ENCODE peak calls at places on chromosome 5, in eight cellular contexts. E is stimulated activated CD4-positive, alpha-beta T cell treated with anti-CD3 and anti-CD28 coated beads, Interleukin-15, amount 100 ng/mL, for 1 hour; O is astrocyte of the hippocampus; B is Caki2; V is hypothalamus; C is A549; P is AG08396; U is stimulated activated CD8-positive, alpha-beta memory T cell treated with anti-CD3 and anti-CD28 coated beads, Interleukin-15, amount 100 ng/mL, for 1 hour. H is an unnamed sample.

GRCh38 chr5:96687812-96688453 is 25.8 kb downstream of the CAST start:
- DNase-seq in E (no peak), O (peak), B (peak), V (no peak), C (peak), P (peak), U (no peak), H (no peak)

GRCh38 chr5:135761746-135762145 is 72.7 kb upstream of the SLC25A48 start:
- DNase-seq in E (no peak), O (no peak), B (no peak), V (no peak), C (no peak), P (no peak), U (no peak), H (no peak)

GRCh38 chr5:102077920-102078319 is 218.2 kb downstream of the SLCO4C1 start:
- DNase-seq in E (no peak), O (no peak), B (no peak), V (no peak), C (no peak), P (no peak), U (no peak), H (no peak)

GRCh38 chr5:35851282-35851681 is 5.4 kb upstream of the IL7R start:
- DNase-seq in E (no peak), O (peak), B (no peak), V (no peak), C (no peak), P (no peak), U (no peak), H (no peak)

GRCh38 chr5:134005415-134006118 is 792 bp upstream of the VDAC1 start:
- DNase-seq in E (no peak), O (no peak), B (peak), V (no peak), C (peak), P (peak), U (no peak), H (no peak)

GRCh38 chr5:90434116-90434714 is 24.7 kb upstream of the CETN3 start:
- DNase-seq in E (no peak), O (peak), B (no peak), V (no peak), C (no peak), P (peak), U (peak), H (peak)

GRCh38 chr5:74286734-74287705 is 353.5 kb downstream of the ENC1 start:
- DNase-seq in E (no peak), O (no peak), B (no peak), V (no peak), C (no peak), P (no peak), U (no peak), H (no peak)

GRCh38 chr5:98341711-98342042 is 431.8 kb upstream of the RGMB start:
- DNase-seq in E (no peak), O (no peak), B (no peak), V (no peak), C (no peak), P (no peak), U (no peak), H (no peak)

GRCh38 chr5:127092690-127093089 is 19.4 kb upstream of the C5orf63 start:
- DNase-seq in E (no peak), O (peak), B (peak), V (no peak), C (no peak), P (peak), U (no peak), H (no peak)

GRCh38 chr5:15501057-15501791 is 1.2 kb downstream of the FBXL7 start:
- DNase-seq in E (no peak), O (peak), B (peak), V (peak), C (peak), P (peak), U (no peak), H (no peak)

GRCh38 chr5:160635046-160635445 is 213.4 kb downstream of the PTTG1 start:
- DNase-seq in E (no peak), O (no peak), B (no peak), V (no peak), C (no peak), P (no peak), U (no peak), H (no peak)

GRCh38 chr5:122705876-122706275 is 69.0 kb upstream of the SNX2 start:
- DNase-seq in E (no peak), O (peak), B (no peak), V (no peak), C (no peak), P (no peak), U (no peak), H (no peak)

GRCh38 chr5:176744584-176744965 is 65.8 kb upstream of the UNC5A start:
- DNase-seq in E (no peak), O (no peak), B (no peak), V (no peak), C (peak), P (peak), U (no peak), H (no peak)

GRCh38 chr5:56814361-56814962 is 887 bp upstream of the MAP3K1 start:
- DNase-seq in E (no peak), O (peak), B (peak), V (peak), C (peak), P (no peak), U (no peak), H (no peak)

GRCh38 chr5:176812269-176813259 is 2.2 kb downstream of the UNC5A start:
- DNase-seq in E (no peak), O (peak), B (peak), V (no peak), C (peak), P (peak), U (no peak), H (no peak)

GRCh38 chr5:5716665-5717064 is 294.2 kb downstream of the ICE1 start:
- DNase-seq in E (no peak), O (peak), B (no peak), V (no peak), C (no peak), P (no peak), U (no peak), H (no peak)

H was measured in memory B cell.